ENCODE peak calls at places on chromosomes 5 and 9, in eight cellular contexts. P, H, M, Q, S, T, U and F are unnamed samples.

GRCh38 chr9:93565089-93565488 is 11.3 kb upstream of the PHF2 start:
- DNase-seq in P (no peak), H (no peak), M (no peak), Q (no peak), S (no peak), T (no peak), U (no peak), F (no peak)

GRCh38 chr5:129672006-129672405 is 75.9 kb upstream of the MINAR2 start:
- DNase-seq in P (no peak), H (no peak), M (no peak), Q (no peak), S (no peak), T (no peak), U (no peak), F (no peak)

GRCh38 chr5:96633820-96634219 is 28.4 kb upstream of the CAST start:
- DNase-seq in P (no peak), H (no peak), M (no peak), Q (no peak), S (no peak), T (no peak), U (no peak), F (no peak)

GRCh38 chr9:136122425-136123383 is 4.0 kb upstream of the TMEM250 start:
- DNase-seq in P (peak; percentile 56), H (peak; percentile 61), M (no peak), Q (peak; percentile 49), S (no peak), T (peak; percentile 75), U (no peak), F (peak; percentile 24)

GRCh38 chr5:117713585-117714198 is 1139.1 kb upstream of the SEMA6A start:
- DNase-seq in P (peak; percentile 14), H (no peak), M (no peak), Q (peak; percentile 0), S (peak; percentile 24), T (peak; percentile 17), U (no peak), F (no peak)

GRCh38 chr9:137631608-137632431 is 13.0 kb downstream of the EHMT1 start:
- DNase-seq in P (no peak), H (no peak), M (no peak), Q (no peak), S (no peak), T (no peak), U (no peak), F (no peak)

GRCh38 chr5:67092447-67093023 is 104.1 kb downstream of the CD180 start:
- DNase-seq in P (peak; percentile 23), H (peak; percentile 25), M (no peak), Q (peak; percentile 54), S (no peak), T (no peak), U (no peak), F (no peak)

GRCh38 chr9:36470891-36471290 is 70.8 kb upstream of the RNF38 start:
- DNase-seq in P (peak; percentile 61), H (no peak), M (peak; percentile 39), Q (peak; percentile 78), S (no peak), T (no peak), U (peak; percentile 21), F (peak; percentile 26)

GRCh38 chr5:57676228-57677098 is 193.9 kb upstream of the ACTBL2 start:
- DNase-seq in P (peak; percentile 58), H (peak; percentile 3), M (peak; percentile 27), Q (peak; percentile 79), S (no peak), T (no peak), U (no peak), F (no peak)

GRCh38 chr9:136018257-136019031 is 57.3 kb upstream of the UBAC1 start:
- DNase-seq in P (no peak), H (no peak), M (no peak), Q (no peak), S (no peak), T (peak; percentile 19), U (no peak), F (no peak)

GRCh38 chr9:121725008-121725795 is 73.8 kb downstream of the DAB2IP start:
- DNase-seq in P (peak; percentile 99), H (no peak), M (peak; percentile 98), Q (peak; percentile 99), S (no peak), T (no peak), U (no peak), F (peak; percentile 98)

GRCh38 chr9:79764377-79764776 is 192.6 kb downstream of the TLE4 start:
- DNase-seq in P (peak; percentile 64), H (peak; percentile 75), M (peak; percentile 87), Q (peak; percentile 92), S (no peak), T (no peak), U (peak; percentile 61), F (peak; percentile 99)

GRCh38 chr9:16726023-16726422 is 144.4 kb downstream of the BNC2 start:
- DNase-seq in P (peak; percentile 73), H (peak; percentile 40), M (no peak), Q (peak; percentile 74), S (no peak), T (no peak), U (no peak), F (peak; percentile 39)

GRCh38 chr9:100427366-100428263 is 672 bp downstream of the MSANTD3 start:
- DNase-seq in P (peak; percentile 69), H (peak; percentile 53), M (no peak), Q (peak; percentile 69), S (peak; percentile 35), T (peak; percentile 69), U (no peak), F (peak; percentile 46)

GRCh38 chr5:111997308-111998159 is 240.5 kb upstream of the NREP start:
- DNase-seq in P (peak; percentile 97), H (peak; percentile 96), M (peak; percentile 98), Q (peak; percentile 100), S (peak; percentile 13), T (no peak), U (peak; percentile 94), F (peak; percentile 99)

GRCh38 chr9:93576296-93577044 is at the start of gene PHF2:
- DNase-seq in P (peak; percentile 23), H (no peak), M (no peak), Q (no peak), S (no peak), T (no peak), U (no peak), F (no peak)

GRCh38 chr5:94775088-94775487 is 156.6 kb downstream of the SLF1 start:
- DNase-seq in P (no peak), H (no peak), M (no peak), Q (no peak), S (no peak), T (no peak), U (no peak), F (no peak)

GRCh38 chr5:115842089-115842881 is 550 bp downstream of the AP3S1 start:
- DNase-seq in P (peak; percentile 63), H (peak; percentile 54), M (no peak), Q (no peak), S (peak; percentile 51), T (no peak), U (no peak), F (peak; percentile 42)

GRCh38 chr5:76106149-76106548 is 23.0 kb downstream of the SV2C start:
- DNase-seq in P (no peak), H (no peak), M (no peak), Q (no peak), S (no peak), T (no peak), U (no peak), F (no peak)

GRCh38 chr9:107266624-107267369 is 16.3 kb upstream of the RAD23B start:
- DNase-seq in P (no peak), H (peak; percentile 35), M (no peak), Q (no peak), S (no peak), T (no peak), U (no peak), F (no peak)

GRCh38 chr5:135608761-135609443 is 30.1 kb upstream of the CXCL14 start:
- DNase-seq in P (no peak), H (no peak), M (no peak), Q (no peak), S (no peak), T (no peak), U (no peak), F (no peak)

GRCh38 chr5:135605221-135605620 is 26.4 kb upstream of the CXCL14 start:
- DNase-seq in P (no peak), H (no peak), M (no peak), Q (no peak), S (no peak), T (no peak), U (no peak), F (no peak)

GRCh38 chr5:135604046-135604445 is 25.3 kb upstream of the CXCL14 start:
- DNase-seq in P (no peak), H (no peak), M (no peak), Q (no peak), S (no peak), T (no peak), U (no peak), F (no peak)

GRCh38 chr5:135608361-135608760 is 29.6 kb upstream of the CXCL14 start:
- DNase-seq in P (no peak), H (no peak), M (no peak), Q (no peak), S (no peak), T (no peak), U (no peak), F (no peak)

GRCh38 chr5:135606431-135606830 is 27.6 kb upstream of the CXCL14 start:
- DNase-seq in P (no peak), H (no peak), M (no peak), Q (no peak), S (no peak), T (no peak), U (no peak), F (no peak)
- TF ChIP-seq CTCF in P (no peak), H (no peak), M (no peak), Q (no peak), S (no peak), T (no peak), U (no peak), F (no peak)

GRCh38 chr5:105878402-105878801 is 1792.3 kb downstream of the EFNA5 start:
- DNase-seq in P (no peak), H (no peak), M (no peak), Q (no peak), S (no peak), T (no peak), U (no peak), F (no peak)

GRCh38 chr5:105868038-105868775 is 1802.5 kb downstream of the EFNA5 start:
- DNase-seq in P (peak; percentile 29), H (no peak), M (no peak), Q (peak; percentile 4), S (no peak), T (no peak), U (no peak), F (no peak)

GRCh38 chr5:105877592-105877991 is 1793.1 kb downstream of the EFNA5 start:
- DNase-seq in P (no peak), H (peak; percentile 39), M (no peak), Q (no peak), S (no peak), T (no peak), U (no peak), F (no peak)

GRCh38 chr5:105872569-105873270 is 1798.0 kb downstream of the EFNA5 start:
- DNase-seq in P (peak; percentile 3), H (no peak), M (no peak), Q (peak; percentile 1), S (no peak), T (no peak), U (no peak), F (no peak)
- TF ChIP-seq CTCF in P (no peak), H (no peak), M (no peak), Q (no peak), S (no peak), T (no peak), U (no peak), F (no peak)

GRCh38 chr9:2469681-2470141 is 151.9 kb upstream of the VLDLR start:
- DNase-seq in P (peak; percentile 47), H (peak; percentile 41), M (no peak), Q (peak; percentile 51), S (no peak), T (peak; percentile 46), U (no peak), F (no peak)
- TF ChIP-seq CTCF in P (no peak), H (peak; percentile 40), M (peak; percentile 7), Q (peak; percentile 13), S (peak; percentile 26), T (no peak), U (no peak), F (no peak)

GRCh38 chr9:87834357-87834756 is 48.3 kb upstream of the SPATA31E1 start:
- DNase-seq in P (no peak), H (no peak), M (no peak), Q (no peak), S (peak; percentile 29), T (peak; percentile 91), U (no peak), F (no peak)
- TF ChIP-seq CTCF in P (no peak), H (peak; percentile 8), M (no peak), Q (no peak), S (peak; percentile 59), T (peak; percentile 76), U (peak; percentile 11), F (peak; percentile 36)